ENCODE peak calls at places on chromosome 7, in seven cellular contexts. J, Y, K, C, Z, Q and M are unnamed samples.

GRCh38 chr7:98404840-98405239 is 4.0 kb upstream of the BAIAP2L1 start:
- DNase-seq in Z (no peak), C (no peak), K (no peak), Q (no peak), Y (no peak), J (no peak), M (no peak)

GRCh38 chr7:36598056-36598675 is 126.1 kb downstream of the AOAH start:
- DNase-seq in J (no peak), Q (no peak), Z (no peak), K (no peak), C (no peak), Y (no peak), M (no peak)

GRCh38 chr7:117322741-117323584 is at the start of gene WNT2:
- DNase-seq in Y (no peak), Q (no peak), C (no peak), K (no peak), J (no peak), Z (no peak), M (no peak)

GRCh38 chr7:130814753-130815152 is 80.7 kb upstream of the KLF14 start:
- DNase-seq in Z (no peak), C (peak; percentile 31), Q (no peak), K (no peak), Y (no peak), J (peak; percentile 49), M (peak; percentile 25)

GRCh38 chr7:6590645-6591110 is 857 bp downstream of the INTS15 start:
- DNase-seq in K (no peak), J (no peak), Q (no peak), Z (no peak), Y (no peak), C (no peak), M (no peak)

GRCh38 chr7:92400013-92400412 is 47.3 kb upstream of the GATAD1 start:
- DNase-seq in Q (no peak), Z (no peak), C (no peak), Y (no peak), K (no peak), J (no peak), M (no peak)

GRCh38 chr7:94540428-94540827 is 30.8 kb downstream of the CASD1 start:
- DNase-seq in Y (no peak), Q (no peak), J (no peak), K (no peak), Z (no peak), C (no peak), M (no peak)

GRCh38 chr7:48610705-48611104 is 313.6 kb upstream of the CDC14C start:
- DNase-seq in K (no peak), C (no peak), J (no peak), Q (no peak), Z (no peak), Y (no peak), M (no peak)

GRCh38 chr7:46173526-46174191 is 252.6 kb upstream of the IGFBP3 start:
- DNase-seq in Q (no peak), K (no peak), Y (no peak), C (peak; percentile 62), J (no peak), Z (no peak), M (no peak)

GRCh38 chr7:84447636-84448293 is 253.2 kb upstream of the SEMA3A start:
- DNase-seq in Z (no peak), K (no peak), Y (no peak), Q (no peak), C (no peak), J (no peak), M (no peak)

GRCh38 chr7:45183711-45184210 is 26.2 kb downstream of the RAMP3 start:
- DNase-seq in C (no peak), K (no peak), Z (no peak), Q (no peak), J (no peak), Y (no peak), M (no peak)

GRCh38 chr7:129845178-129845971 is 107.4 kb downstream of the UBE2H start:
- DNase-seq in Z (no peak), Y (no peak), K (no peak), Q (no peak), C (no peak), J (peak; percentile 80), M (no peak)

GRCh38 chr7:100503350-100503735 is 19.6 kb downstream of the NYAP1 start:
- DNase-seq in J (peak; percentile 41), Q (no peak), Z (no peak), C (peak; percentile 39), K (no peak), Y (no peak), M (no peak)

GRCh38 chr7:43417455-43417854 is 165.5 kb upstream of the STK17A start:
- DNase-seq in C (no peak), K (no peak), Y (no peak), Z (no peak), Q (no peak), J (no peak), M (no peak)

GRCh38 chr7:142482899-142483658 is 225.2 kb upstream of the PRSS58 start:
- DNase-seq in K (no peak), Z (peak; percentile 49), Y (no peak), J (peak; percentile 36), C (peak; percentile 60), Q (peak; percentile 37), M (peak; percentile 80)

GRCh38 chr7:36058020-36058592 is 94.9 kb upstream of the EEPD1 start:
- DNase-seq in Q (no peak), K (no peak), J (no peak), C (no peak), Y (no peak), Z (no peak), M (no peak)

GRCh38 chr7:80636709-80637108 is 1.7 kb upstream of the CD36 start:
- DNase-seq in Y (no peak), Z (no peak), Q (no peak), K (no peak), J (no peak), C (no peak), M (no peak)